ENCODE peak calls at places on chromosome 18, in eight cellular contexts. J, Y, Q, I, W, L, U and O are unnamed samples.

GRCh38 chr18:49072524-49072934 is 121.8 kb upstream of the SMAD7 start:
- DNase-seq in J (no peak), Y (no peak), Q (no peak), I (peak), W (peak), L (no peak), U (peak), O (no peak)

GRCh38 chr18:8478166-8478967 is 130.9 kb upstream of the RAB12 start:
- DNase-seq in J (no peak), Y (peak), Q (peak), I (peak), W (peak), L (peak), U (peak), O (peak)

GRCh38 chr18:6370886-6371635 is 43.6 kb downstream of the L3MBTL4 start:
- DNase-seq in J (no peak), Y (no peak), Q (no peak), I (peak), W (no peak), L (no peak), U (no peak), O (peak)

GRCh38 chr18:28183418-28184078 is 6.6 kb upstream of the CDH2 start:
- DNase-seq in J (no peak), Y (no peak), Q (no peak), I (no peak), W (peak), L (no peak), U (peak), O (no peak)

GRCh38 chr18:49359732-49360444 is 100.6 kb downstream of the DYM start:
- DNase-seq in J (no peak), Y (no peak), Q (peak), I (no peak), W (peak), L (no peak), U (peak), O (no peak)

GRCh38 chr18:50276452-50276851 is 4.9 kb downstream of the MBD1 start:
- DNase-seq in J (no peak), Y (no peak), Q (no peak), I (no peak), W (no peak), L (no peak), U (no peak), O (no peak)

GRCh38 chr18:61998957-61999356 is 106.2 kb upstream of the RNF152 start:
- DNase-seq in J (no peak), Y (no peak), Q (peak), I (no peak), W (peak), L (no peak), U (peak), O (no peak)

GRCh38 chr18:69400976-69401474 is 337 bp downstream of the DOK6 start:
- DNase-seq in J (peak), Y (peak), Q (peak), I (peak), W (peak), L (peak), U (peak), O (peak)

GRCh38 chr18:2911533-2911932 is 64.7 kb downstream of the EMILIN2 start:
- DNase-seq in J (peak), Y (no peak), Q (no peak), I (no peak), W (no peak), L (no peak), U (no peak), O (no peak)

GRCh38 chr18:27662537-27662936 is 477.4 kb upstream of the CHST9 start:
- DNase-seq in J (no peak), Y (no peak), Q (no peak), I (no peak), W (no peak), L (no peak), U (no peak), O (no peak)

GRCh38 chr18:34866739-34867138 is 156.6 kb downstream of the DTNA start:
- DNase-seq in J (no peak), Y (no peak), Q (peak), I (no peak), W (peak), L (no peak), U (peak), O (no peak)
- TF ChIP-seq CTCF in J (peak), Y (peak), Q (peak), I (peak), W (peak), L (peak), U (peak), O (no peak)

GRCh38 chr18:54386043-54386442 is 28.3 kb downstream of the C18orf54 start:
- DNase-seq in J (no peak), Y (no peak), Q (peak), I (no peak), W (no peak), L (no peak), U (no peak), O (no peak)
- TF ChIP-seq CTCF in J (no peak), Y (no peak), Q (no peak), I (no peak), W (no peak), L (no peak), U (no peak), O (no peak)

GRCh38 chr18:36578871-36579270 is 249.9 kb downstream of the TPGS2 start:
- DNase-seq in J (no peak), Y (no peak), Q (peak), I (no peak), W (peak), L (no peak), U (peak), O (no peak)

GRCh38 chr18:36580874-36581750 is 247.7 kb downstream of the TPGS2 start:
- DNase-seq in J (peak), Y (no peak), Q (peak), I (no peak), W (peak), L (no peak), U (peak), O (peak)

GRCh38 chr18:36580266-36580665 is 248.5 kb downstream of the TPGS2 start:
- DNase-seq in J (peak), Y (no peak), Q (peak), I (peak), W (peak), L (no peak), U (peak), O (peak)

GRCh38 chr18:36579311-36579710 is 249.5 kb downstream of the TPGS2 start:
- DNase-seq in J (peak), Y (no peak), Q (no peak), I (no peak), W (no peak), L (no peak), U (no peak), O (no peak)

DNA sequence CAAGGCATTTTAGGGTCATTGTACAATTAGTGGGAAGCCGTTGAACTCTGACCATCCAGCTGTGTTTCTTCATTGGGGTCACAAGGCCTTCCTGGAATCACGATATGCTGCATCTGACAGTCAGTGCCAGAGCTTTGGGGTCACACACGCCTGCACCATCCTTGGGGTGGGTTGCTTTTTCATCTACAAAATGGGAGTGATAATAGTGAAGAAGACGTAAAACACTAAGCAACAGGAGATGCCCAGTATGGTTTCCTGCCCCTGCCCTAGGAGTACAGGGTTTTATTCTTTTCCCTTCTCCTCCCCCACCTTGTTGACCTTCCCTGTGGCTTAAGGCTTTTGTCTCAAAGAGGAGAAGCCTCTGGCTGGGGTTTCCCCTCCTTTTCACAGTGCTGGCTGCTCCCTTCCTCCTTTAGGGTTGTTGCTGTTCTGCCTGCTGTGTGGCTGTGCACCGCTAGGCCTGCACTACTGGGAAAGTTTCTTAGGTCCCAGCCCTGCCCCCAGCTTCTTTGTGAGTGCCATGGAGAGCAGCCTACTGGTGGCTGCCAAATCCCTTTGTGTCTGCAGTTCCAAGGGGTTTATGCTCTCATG is 245.6 kb downstream of the TPGS2 start:
- DNase-seq in J (peak), Y (no peak), Q (no peak), I (peak), W (no peak), L (peak), U (no peak), O (no peak)
- TF ChIP-seq CTCF in J (no peak), Y (no peak), Q (no peak), I (no peak), W (no peak), L (no peak), U (no peak), O (no peak)

GRCh38 chr18:47418746-47419145 is 167.3 kb upstream of the SKOR2 start:
- DNase-seq in J (no peak), Y (no peak), Q (peak), I (no peak), W (peak), L (no peak), U (peak), O (no peak)

GRCh38 chr18:47425365-47425764 is 173.9 kb upstream of the SKOR2 start:
- DNase-seq in J (no peak), Y (no peak), Q (no peak), I (no peak), W (no peak), L (no peak), U (no peak), O (no peak)

GRCh38 chr18:47417807-47418206 is 166.3 kb upstream of the SKOR2 start:
- DNase-seq in J (no peak), Y (no peak), Q (peak), I (no peak), W (peak), L (no peak), U (peak), O (no peak)

GRCh38 chr18:47420130-47420529 is 168.7 kb upstream of the SKOR2 start:
- DNase-seq in J (no peak), Y (no peak), Q (no peak), I (no peak), W (no peak), L (no peak), U (no peak), O (no peak)

GRCh38 chr18:47422524-47422923 is 171.1 kb upstream of the SKOR2 start:
- DNase-seq in J (no peak), Y (no peak), Q (no peak), I (no peak), W (peak), L (no peak), U (peak), O (no peak)
- TF ChIP-seq CTCF in J (no peak), Y (no peak), Q (no peak), I (no peak), W (peak), L (no peak), U (no peak), O (no peak)

DNA sequence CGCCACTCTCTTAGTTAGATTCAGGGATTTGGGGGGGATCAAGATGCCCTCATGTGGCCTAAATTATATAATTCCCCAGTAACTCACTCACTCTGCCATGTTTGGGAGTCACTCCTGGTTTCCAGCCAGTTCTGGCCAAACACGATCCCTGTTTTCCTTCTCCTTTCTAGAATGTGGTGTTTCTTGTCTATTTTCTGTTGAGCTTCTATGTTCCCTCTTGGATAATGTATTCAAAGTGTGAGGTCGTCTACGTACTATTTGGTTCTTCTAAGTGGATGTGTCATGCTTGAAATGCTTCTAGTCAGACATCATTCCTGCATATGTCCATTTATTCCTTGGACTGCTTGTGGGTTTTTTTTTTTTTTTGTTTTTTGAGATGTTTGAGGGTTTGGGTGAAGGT is 415.0 kb upstream of the SYT4 start:
- DNase-seq in J (no peak), Y (no peak), Q (peak), I (no peak), W (peak), L (no peak), U (peak), O (no peak)
- TF ChIP-seq CTCF in J (no peak), Y (no peak), Q (no peak), I (no peak), W (no peak), L (no peak), U (no peak), O (no peak)

GRCh38 chr18:45569566-45569965 is 45.7 kb upstream of the SLC14A2 start:
- DNase-seq in J (no peak), Y (no peak), Q (no peak), I (peak), W (no peak), L (no peak), U (no peak), O (no peak)
- TF ChIP-seq CTCF in J (no peak), Y (no peak), Q (no peak), I (no peak), W (no peak), L (no peak), U (no peak), O (no peak)